ENCODE peak calls at places on chromosomes 11 and 22, in nine cellular contexts. E, V, F, A, U, J, M, N and I are unnamed samples.

GRCh38 chr11:13011366-13012036 is 2.4 kb downstream of the RASSF10 start:
- DNase-seq in U (no peak), J (no peak), A (no peak), N (no peak), V (no peak), E (no peak), M (no peak), F (no peak), I (no peak)

GRCh38 chr22:28600546-28601143 is 79.0 kb downstream of the TTC28 start:
- DNase-seq in U (no peak), A (no peak), F (peak), J (peak), N (no peak), M (peak), E (peak), V (peak), I (peak)

GRCh38 chr22:20549232-20549841 is 41.9 kb downstream of the MED15 start:
- DNase-seq in F (no peak), J (peak), U (no peak), A (no peak), V (no peak), E (peak), N (peak), M (peak), I (peak)

GRCh38 chr11:70916321-70916720 is 336.1 kb downstream of the SHANK2 start:
- DNase-seq in U (no peak), J (no peak), V (no peak), F (no peak), A (no peak), E (no peak), N (no peak), M (no peak), I (no peak)

GRCh38 chr11:126829716-126830115 is 170.9 kb downstream of the KIRREL3 start:
- DNase-seq in U (no peak), A (no peak), J (no peak), N (no peak), V (no peak), E (no peak), F (no peak), M (no peak), I (no peak)

GRCh38 chr11:13215157-13215556 is 62.4 kb upstream of the BMAL1 start:
- DNase-seq in F (peak), A (no peak), V (no peak), J (peak), U (no peak), E (no peak), N (no peak), M (peak), I (peak)

GRCh38 chr11:37072538-37072937 is 474.5 kb upstream of the RAG2 start:
- DNase-seq in J (no peak), V (no peak), M (no peak), F (peak), N (no peak), E (no peak), U (no peak), A (no peak), I (no peak)

GRCh38 chr22:29202231-29203192 is 3.2 kb upstream of the EMID1 start:
- DNase-seq in M (peak), J (no peak), A (no peak), V (peak), F (no peak), N (peak), E (peak), U (peak), I (peak)

GRCh38 chr11:90594658-90595057 is 371.8 kb upstream of the CHORDC1 start:
- DNase-seq in J (no peak), V (no peak), N (no peak), U (no peak), A (no peak), E (no peak), F (no peak), M (no peak), I (no peak)

GRCh38 chr11:32259641-32260081 is 168.8 kb downstream of the RCN1 start:
- DNase-seq in V (no peak), J (peak), F (peak), M (peak), A (no peak), N (no peak), U (peak), E (no peak), I (peak)

GRCh38 chr11:18374956-18375355 is 19.4 kb upstream of the LDHA start:
- DNase-seq in F (no peak), M (no peak), N (no peak), U (no peak), V (no peak), A (no peak), J (no peak), E (no peak), I (no peak)

GRCh38 chr11:67298786-67299185 is 4.5 kb upstream of the SSH3 start:
- DNase-seq in J (no peak), A (no peak), E (no peak), U (no peak), N (no peak), F (no peak), V (no peak), M (no peak), I (no peak)

GRCh38 chr22:35517207-35517606 is 23.4 kb upstream of the RASD2 start:
- DNase-seq in F (no peak), V (peak), U (no peak), E (no peak), J (no peak), N (no peak), A (no peak), M (no peak), I (no peak)

GRCh38 chr11:69385466-69385820 is 91.5 kb downstream of the MYEOV start:
- DNase-seq in N (no peak), V (no peak), J (no peak), E (no peak), U (no peak), A (no peak), F (no peak), M (no peak), I (no peak)

GRCh38 chr22:42793848-42794405 is 63.1 kb downstream of the ARFGAP3 start:
- DNase-seq in U (no peak), V (no peak), A (no peak), M (no peak), N (no peak), J (no peak), F (no peak), E (no peak), I (no peak)

GRCh38 chr11:67572747-67573419 is 10.7 kb upstream of the GSTP1 start:
- DNase-seq in J (peak), N (no peak), V (peak), A (no peak), F (peak), U (peak), E (no peak), M (peak), I (peak)

GRCh38 chr22:40426671-40427070 is 56.3 kb downstream of the SGSM3 start:
- DNase-seq in J (no peak), A (no peak), M (peak), U (peak), E (no peak), N (no peak), V (no peak), F (peak), I (no peak)

GRCh38 chr11:36513965-36514364 is 3.9 kb upstream of the TRAF6 start:
- DNase-seq in U (no peak), V (no peak), E (no peak), J (no peak), F (no peak), N (no peak), M (no peak), A (no peak), I (no peak)

GRCh38 chr11:71532016-71532610 is 5.0 kb downstream of the KRTAP5-7 start:
- DNase-seq in E (no peak), A (no peak), N (no peak), M (no peak), J (no peak), V (no peak), F (no peak), U (no peak), I (no peak)

GRCh38 chr22:23216331-23217170 is 36.2 kb downstream of the BCR start:
- DNase-seq in J (no peak), F (no peak), A (no peak), E (peak), M (no peak), U (no peak), V (peak), N (peak), I (no peak)

GRCh38 chr22:37741312-37741795 is 44.5 kb downstream of the TRIOBP start:
- DNase-seq in N (no peak), A (no peak), M (peak), U (no peak), E (no peak), F (peak), J (peak), V (no peak), I (peak)

GRCh38 chr11:5284551-5285130 is 14.9 kb upstream of the HBE1 start:
- DNase-seq in E (no peak), V (no peak), J (no peak), U (no peak), A (no peak), M (no peak), F (no peak), N (no peak), I (no peak)

GRCh38 chr22:50622723-50623327 is 5.1 kb downstream of the ARSA start:
- DNase-seq in A (no peak), J (no peak), F (no peak), U (no peak), E (no peak), M (no peak), N (no peak), V (peak), I (no peak)

GRCh38 chr11:78654071-78654470 is 79.4 kb upstream of the NARS2 start:
- DNase-seq in A (no peak), V (no peak), M (no peak), F (no peak), U (no peak), J (no peak), E (no peak), N (no peak), I (no peak)

GRCh38 chr11:45671246-45672171 is 6.1 kb upstream of the CHST1 start:
- DNase-seq in F (no peak), M (no peak), V (no peak), E (no peak), A (no peak), N (no peak), J (no peak), U (peak), I (no peak)

GRCh38 chr11:2301631-2302272 is at the start of the genes C11orf21 and TSPAN32:
- DNase-seq in F (peak), E (peak), V (peak), A (no peak), U (no peak), J (peak), M (no peak), N (peak), I (peak)

GRCh38 chr11:128624269-128625170 is 37.2 kb upstream of the ETS1 start:
- DNase-seq in J (no peak), N (peak), F (no peak), M (no peak), V (peak), U (no peak), E (peak), A (no peak), I (no peak)

GRCh38 chr11:37230865-37231264 is 632.8 kb upstream of the RAG2 start:
- DNase-seq in M (no peak), F (no peak), A (no peak), J (no peak), V (no peak), E (no peak), N (no peak), U (no peak), I (no peak)

GRCh38 chr11:112776834-112777793 is 184.1 kb upstream of the NCAM1 start:
- DNase-seq in N (no peak), J (no peak), A (no peak), U (no peak), E (no peak), F (no peak), M (no peak), V (no peak), I (no peak)

GRCh38 chr11:45801723-45802315 is 3.1 kb upstream of the SLC35C1 start:
- DNase-seq in J (no peak), M (peak), U (no peak), V (peak), E (peak), N (no peak), F (peak), A (no peak), I (no peak)